ENCODE peak calls at places on chromosomes 13 and 19, in eight cellular contexts. One of them, this sample, is unnamed.

GRCh38 chr13:30293995-30294394 is 13.4 kb downstream of the KATNAL1 start:
- DNase-seq in fibroblast of the aortic adventitia: peak; percentile 41
- DNase-seq in body of pancreas: no peak
- DNase-seq in progenitor cell of endocrine pancreas: no peak
- DNase-seq in vagina: no peak
- DNase-seq in AG09319: no peak
- DNase-seq in tibial nerve: no peak
- DNase-seq in breast epithelium: no peak
- DNase-seq in this sample: no peak

GRCh38 chr19:47560999-47561398 is 11.9 kb downstream of the ZNF541 start:
- DNase-seq in breast epithelium: no peak
- DNase-seq in progenitor cell of endocrine pancreas: no peak
- DNase-seq in tibial nerve: no peak
- DNase-seq in AG09319: no peak
- DNase-seq in vagina: no peak
- DNase-seq in fibroblast of the aortic adventitia: no peak
- DNase-seq in body of pancreas: no peak
- DNase-seq in this sample: no peak

GRCh38 chr13:53121131-53121773 is 92.6 kb downstream of the OLFM4 start:
- DNase-seq in body of pancreas: no peak
- DNase-seq in vagina: no peak
- DNase-seq in tibial nerve: no peak
- DNase-seq in fibroblast of the aortic adventitia: no peak
- DNase-seq in progenitor cell of endocrine pancreas: no peak
- DNase-seq in breast epithelium: no peak
- DNase-seq in AG09319: no peak
- DNase-seq in this sample: no peak

GRCh38 chr19:35449347-35450043 is 1.4 kb downstream of the FFAR2 start:
- DNase-seq in fibroblast of the aortic adventitia: no peak
- DNase-seq in progenitor cell of endocrine pancreas: no peak
- DNase-seq in AG09319: no peak
- DNase-seq in body of pancreas: no peak
- DNase-seq in breast epithelium: peak; percentile 54
- DNase-seq in vagina: no peak
- DNase-seq in tibial nerve: no peak
- DNase-seq in this sample: no peak

GRCh38 chr13:99329477-99329876 is 22.3 kb upstream of the GPR183 start:
- DNase-seq in vagina: no peak
- DNase-seq in AG09319: no peak
- DNase-seq in tibial nerve: no peak
- DNase-seq in fibroblast of the aortic adventitia: no peak
- DNase-seq in body of pancreas: no peak
- DNase-seq in progenitor cell of endocrine pancreas: no peak
- DNase-seq in breast epithelium: no peak
- DNase-seq in this sample: no peak

GRCh38 chr19:15790096-15790495 is 2.6 kb downstream of the OR10H5 start:
- DNase-seq in vagina: no peak
- DNase-seq in progenitor cell of endocrine pancreas: no peak
- DNase-seq in fibroblast of the aortic adventitia: no peak
- DNase-seq in body of pancreas: no peak
- DNase-seq in breast epithelium: no peak
- DNase-seq in AG09319: no peak
- DNase-seq in tibial nerve: no peak
- DNase-seq in this sample: no peak

GRCh38 chr13:34672631-34673030 is 269.4 kb upstream of the NBEA start:
- DNase-seq in body of pancreas: no peak
- DNase-seq in vagina: no peak
- DNase-seq in progenitor cell of endocrine pancreas: no peak
- DNase-seq in tibial nerve: no peak
- DNase-seq in fibroblast of the aortic adventitia: no peak
- DNase-seq in AG09319: no peak
- DNase-seq in breast epithelium: no peak
- DNase-seq in this sample: no peak

GRCh38 chr13:99651016-99651415 is 149.7 kb downstream of the TM9SF2 start:
- DNase-seq in vagina: no peak
- DNase-seq in AG09319: no peak
- DNase-seq in breast epithelium: no peak
- DNase-seq in tibial nerve: no peak
- DNase-seq in fibroblast of the aortic adventitia: no peak
- DNase-seq in body of pancreas: no peak
- DNase-seq in progenitor cell of endocrine pancreas: no peak
- DNase-seq in this sample: no peak

GRCh38 chr13:99144306-99144705 is 56.3 kb upstream of the UBAC2 start:
- DNase-seq in tibial nerve: no peak
- DNase-seq in vagina: no peak
- DNase-seq in AG09319: no peak
- DNase-seq in breast epithelium: no peak
- DNase-seq in body of pancreas: no peak
- DNase-seq in fibroblast of the aortic adventitia: no peak
- DNase-seq in progenitor cell of endocrine pancreas: no peak
- DNase-seq in this sample: no peak

GRCh38 chr13:101779147-101779546 is 326.7 kb downstream of the ITGBL1 start:
- DNase-seq in progenitor cell of endocrine pancreas: no peak
- DNase-seq in body of pancreas: no peak
- DNase-seq in fibroblast of the aortic adventitia: no peak
- DNase-seq in tibial nerve: no peak
- DNase-seq in AG09319: no peak
- DNase-seq in vagina: no peak
- DNase-seq in breast epithelium: no peak
- DNase-seq in this sample: no peak

GRCh38 chr13:46341112-46341711 is 45.8 kb downstream of the RUBCNL start:
- DNase-seq in body of pancreas: no peak
- DNase-seq in progenitor cell of endocrine pancreas: no peak
- DNase-seq in fibroblast of the aortic adventitia: peak; percentile 68
- DNase-seq in tibial nerve: no peak
- DNase-seq in AG09319: no peak
- DNase-seq in breast epithelium: no peak
- DNase-seq in vagina: no peak
- DNase-seq in this sample: no peak

GRCh38 chr13:88042489-88042888 is 371.3 kb downstream of the SLITRK5 start:
- DNase-seq in body of pancreas: no peak
- DNase-seq in fibroblast of the aortic adventitia: no peak
- DNase-seq in breast epithelium: no peak
- DNase-seq in tibial nerve: no peak
- DNase-seq in progenitor cell of endocrine pancreas: no peak
- DNase-seq in vagina: no peak
- DNase-seq in AG09319: no peak
- DNase-seq in this sample: no peak

GRCh38 chr13:44762946-44763345 is 186.8 kb upstream of the TSC22D1 start:
- DNase-seq in AG09319: no peak
- DNase-seq in fibroblast of the aortic adventitia: peak; percentile 53
- DNase-seq in vagina: no peak
- DNase-seq in breast epithelium: no peak
- DNase-seq in body of pancreas: no peak
- DNase-seq in tibial nerve: no peak
- DNase-seq in progenitor cell of endocrine pancreas: no peak
- DNase-seq in this sample: no peak

GRCh38 chr19:1411255-1412191 is 4.1 kb downstream of the DAZAP1 start:
- DNase-seq in progenitor cell of endocrine pancreas: no peak
- DNase-seq in body of pancreas: peak; percentile 64
- DNase-seq in tibial nerve: no peak
- DNase-seq in breast epithelium: no peak
- DNase-seq in AG09319: no peak
- DNase-seq in vagina: no peak
- DNase-seq in fibroblast of the aortic adventitia: peak; percentile 56
- DNase-seq in this sample: no peak

GRCh38 chr13:43686557-43686956 is 100.2 kb downstream of the ENOX1 start:
- DNase-seq in AG09319: peak; percentile 10
- DNase-seq in progenitor cell of endocrine pancreas: no peak
- DNase-seq in tibial nerve: no peak
- DNase-seq in breast epithelium: no peak
- DNase-seq in vagina: no peak
- DNase-seq in body of pancreas: peak; percentile 22
- DNase-seq in fibroblast of the aortic adventitia: peak; percentile 68
- DNase-seq in this sample: no peak

GRCh38 chr19:12995596-12996541 is 594 bp downstream of the NFIX start:
- DNase-seq in body of pancreas: peak; percentile 47
- DNase-seq in breast epithelium: no peak
- DNase-seq in progenitor cell of endocrine pancreas: no peak
- DNase-seq in tibial nerve: peak; percentile 24
- DNase-seq in vagina: no peak
- DNase-seq in fibroblast of the aortic adventitia: no peak
- DNase-seq in AG09319: no peak
- DNase-seq in this sample: no peak

GRCh38 chr19:33812388-33813330 is 16.0 kb downstream of the KCTD15 start:
- DNase-seq in body of pancreas: no peak
- DNase-seq in tibial nerve: no peak
- DNase-seq in fibroblast of the aortic adventitia: no peak
- DNase-seq in vagina: no peak
- DNase-seq in breast epithelium: no peak
- DNase-seq in progenitor cell of endocrine pancreas: no peak
- DNase-seq in AG09319: no peak
- DNase-seq in this sample: no peak

GRCh38 chr13:66574606-66575005 is 655.5 kb downstream of the PCDH9 start:
- DNase-seq in breast epithelium: no peak
- DNase-seq in tibial nerve: no peak
- DNase-seq in AG09319: no peak
- DNase-seq in fibroblast of the aortic adventitia: peak; percentile 3
- DNase-seq in vagina: no peak
- DNase-seq in progenitor cell of endocrine pancreas: no peak
- DNase-seq in body of pancreas: no peak
- DNase-seq in this sample: no peak

GRCh38 chr19:11373166-11373884 is 1.1 kb upstream of the SWSAP1 start:
- DNase-seq in body of pancreas: peak; percentile 56
- DNase-seq in breast epithelium: no peak
- DNase-seq in tibial nerve: no peak
- DNase-seq in vagina: no peak
- DNase-seq in fibroblast of the aortic adventitia: peak; percentile 22
- DNase-seq in progenitor cell of endocrine pancreas: peak; percentile 37
- DNase-seq in AG09319: no peak
- DNase-seq in this sample: no peak

GRCh38 chr19:48636859-48637448 is at the start of gene DBP:
- DNase-seq in fibroblast of the aortic adventitia: no peak
- DNase-seq in AG09319: no peak
- DNase-seq in progenitor cell of endocrine pancreas: no peak
- DNase-seq in body of pancreas: peak; percentile 64
- DNase-seq in breast epithelium: no peak
- DNase-seq in vagina: no peak
- DNase-seq in tibial nerve: no peak
- DNase-seq in this sample: no peak

GRCh38 chr19:54684537-54684936 is 21.8 kb downstream of the LILRB4 start:
- DNase-seq in vagina: no peak
- DNase-seq in fibroblast of the aortic adventitia: no peak
- DNase-seq in tibial nerve: no peak
- DNase-seq in body of pancreas: no peak
- DNase-seq in breast epithelium: no peak
- DNase-seq in AG09319: no peak
- DNase-seq in progenitor cell of endocrine pancreas: no peak
- DNase-seq in this sample: no peak

GRCh38 chr13:23667750-23668149 is 97.5 kb downstream of the TNFRSF19 start:
- DNase-seq in breast epithelium: no peak
- DNase-seq in vagina: no peak
- DNase-seq in tibial nerve: no peak
- DNase-seq in fibroblast of the aortic adventitia: no peak
- DNase-seq in body of pancreas: no peak
- DNase-seq in progenitor cell of endocrine pancreas: no peak
- DNase-seq in AG09319: no peak
- DNase-seq in this sample: no peak
- TF ChIP-seq CTCF in breast epithelium: no peak
- TF ChIP-seq CTCF in vagina: no peak
- TF ChIP-seq CTCF in tibial nerve: no peak
- TF ChIP-seq CTCF in fibroblast of the aortic adventitia: no peak
- TF ChIP-seq CTCF in body of pancreas: no peak
- TF ChIP-seq CTCF in progenitor cell of endocrine pancreas: peak; percentile 10
- TF ChIP-seq CTCF in AG09319: no peak
- TF ChIP-seq CTCF in this sample: no peak

DNA sequence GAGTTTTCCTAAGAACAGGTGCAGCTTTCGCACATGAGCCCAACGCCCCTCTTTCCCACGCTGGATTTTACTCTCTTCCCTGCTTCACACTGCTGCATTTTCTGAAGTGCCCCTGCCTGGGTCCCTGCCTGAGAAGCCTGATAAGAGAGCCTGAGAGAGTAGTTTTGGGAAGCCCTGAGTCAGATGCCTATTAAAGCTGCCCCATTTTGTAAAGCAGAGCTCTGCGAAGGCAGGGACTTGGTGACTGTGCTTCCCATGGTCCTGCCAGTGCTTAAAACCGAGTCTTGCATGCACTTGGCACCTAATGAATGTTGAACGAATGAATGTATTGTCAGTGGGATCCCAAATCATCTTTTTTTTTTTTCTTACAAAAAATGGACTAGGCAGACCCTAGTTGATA is 18.2 kb downstream of the FGF9 start:
- DNase-seq in body of pancreas: no peak
- DNase-seq in tibial nerve: no peak
- DNase-seq in vagina: no peak
- DNase-seq in fibroblast of the aortic adventitia: no peak
- DNase-seq in progenitor cell of endocrine pancreas: no peak
- DNase-seq in AG09319: no peak
- DNase-seq in breast epithelium: no peak
- DNase-seq in this sample: no peak
- TF ChIP-seq CTCF in body of pancreas: no peak
- TF ChIP-seq CTCF in tibial nerve: no peak
- TF ChIP-seq CTCF in vagina: no peak
- TF ChIP-seq CTCF in fibroblast of the aortic adventitia: no peak
- TF ChIP-seq CTCF in progenitor cell of endocrine pancreas: no peak
- TF ChIP-seq CTCF in AG09319: no peak
- TF ChIP-seq CTCF in breast epithelium: no peak
- TF ChIP-seq CTCF in this sample: no peak

GRCh38 chr19:6481541-6482342 is at the start of gene DENND1C:
- DNase-seq in AG09319: no peak
- DNase-seq in vagina: no peak
- DNase-seq in tibial nerve: peak; percentile 11
- DNase-seq in breast epithelium: no peak
- DNase-seq in body of pancreas: peak; percentile 34
- DNase-seq in fibroblast of the aortic adventitia: no peak
- DNase-seq in progenitor cell of endocrine pancreas: no peak
- DNase-seq in this sample: no peak
- TF ChIP-seq CTCF in AG09319: peak; percentile 50
- TF ChIP-seq CTCF in vagina: no peak
- TF ChIP-seq CTCF in tibial nerve: peak; percentile 29
- TF ChIP-seq CTCF in breast epithelium: no peak
- TF ChIP-seq CTCF in body of pancreas: peak; percentile 57
- TF ChIP-seq CTCF in fibroblast of the aortic adventitia: peak; percentile 58
- TF ChIP-seq CTCF in progenitor cell of endocrine pancreas: peak; percentile 67
- TF ChIP-seq CTCF in this sample: peak; percentile 38

GRCh38 chr19:38231918-38232317 is 7.9 kb upstream of the DPF1 start:
- DNase-seq in tibial nerve: no peak
- DNase-seq in breast epithelium: no peak
- DNase-seq in vagina: no peak
- DNase-seq in AG09319: no peak
- DNase-seq in progenitor cell of endocrine pancreas: no peak
- DNase-seq in fibroblast of the aortic adventitia: no peak
- DNase-seq in body of pancreas: no peak
- DNase-seq in this sample: no peak

GRCh38 chr19:38228491-38229439 is 4.7 kb upstream of the DPF1 start:
- DNase-seq in body of pancreas: no peak
- DNase-seq in AG09319: no peak
- DNase-seq in progenitor cell of endocrine pancreas: no peak
- DNase-seq in fibroblast of the aortic adventitia: no peak
- DNase-seq in breast epithelium: no peak
- DNase-seq in vagina: no peak
- DNase-seq in tibial nerve: no peak
- DNase-seq in this sample: no peak

GRCh38 chr19:38229585-38230073 is 5.6 kb upstream of the DPF1 start:
- DNase-seq in body of pancreas: no peak
- DNase-seq in fibroblast of the aortic adventitia: peak; percentile 79
- DNase-seq in vagina: no peak
- DNase-seq in progenitor cell of endocrine pancreas: peak; percentile 55
- DNase-seq in tibial nerve: no peak
- DNase-seq in AG09319: peak; percentile 73
- DNase-seq in breast epithelium: no peak
- DNase-seq in this sample: peak; percentile 61

GRCh38 chr19:38234615-38235014 is 10.6 kb upstream of the DPF1 start:
- DNase-seq in body of pancreas: no peak
- DNase-seq in breast epithelium: no peak
- DNase-seq in AG09319: no peak
- DNase-seq in tibial nerve: no peak
- DNase-seq in vagina: no peak
- DNase-seq in fibroblast of the aortic adventitia: no peak
- DNase-seq in progenitor cell of endocrine pancreas: no peak
- DNase-seq in this sample: no peak

GRCh38 chr19:38233740-38234251 is 9.8 kb upstream of the DPF1 start:
- DNase-seq in breast epithelium: peak; percentile 78
- DNase-seq in fibroblast of the aortic adventitia: peak; percentile 78
- DNase-seq in vagina: no peak
- DNase-seq in progenitor cell of endocrine pancreas: peak; percentile 80
- DNase-seq in body of pancreas: peak; percentile 80
- DNase-seq in AG09319: no peak
- DNase-seq in tibial nerve: peak; percentile 81
- DNase-seq in this sample: no peak
- TF ChIP-seq CTCF in breast epithelium: peak; percentile 57
- TF ChIP-seq CTCF in fibroblast of the aortic adventitia: peak; percentile 82
- TF ChIP-seq CTCF in vagina: peak; percentile 41
- TF ChIP-seq CTCF in progenitor cell of endocrine pancreas: peak; percentile 89
- TF ChIP-seq CTCF in body of pancreas: peak; percentile 73
- TF ChIP-seq CTCF in AG09319: peak; percentile 82
- TF ChIP-seq CTCF in tibial nerve: peak; percentile 62
- TF ChIP-seq CTCF in this sample: peak; percentile 91